ENCODE peak calls at places on chromosome 18, in nine cellular contexts. One of them, this sample, is unnamed.
A peak's percentile ranks its signal among the peaks of the same experiment; 100 is the strongest.

GRCh38 chr18:70523035-70523797 is 234.4 kb downstream of the SOCS6 start:
- DNase-seq in H1: no peak
- DNase-seq in transverse colon: no peak
- DNase-seq in A549: no peak
- DNase-seq in ovary: no peak
- DNase-seq in tibial nerve: no peak
- DNase-seq in sigmoid colon: no peak
- DNase-seq in SK-N-SH: no peak
- DNase-seq in stomach: no peak
- DNase-seq in this sample: no peak

GRCh38 chr18:34947711-34948125 is 93.5 kb upstream of the MAPRE2 start:
- DNase-seq in ovary: no peak
- DNase-seq in transverse colon: no peak
- DNase-seq in SK-N-SH: no peak
- DNase-seq in H1: no peak
- DNase-seq in stomach: no peak
- DNase-seq in sigmoid colon: no peak
- DNase-seq in tibial nerve: no peak
- DNase-seq in A549: peak; percentile 54
- DNase-seq in this sample: no peak

GRCh38 chr18:79765491-79766245 is 32.1 kb upstream of the KCNG2 start:
- DNase-seq in SK-N-SH: no peak
- DNase-seq in A549: no peak
- DNase-seq in H1: no peak
- DNase-seq in sigmoid colon: peak; percentile 41
- DNase-seq in tibial nerve: no peak
- DNase-seq in ovary: no peak
- DNase-seq in transverse colon: peak; percentile 3
- DNase-seq in stomach: no peak
- DNase-seq in this sample: no peak

GRCh38 chr18:72555101-72555500 is 11.0 kb upstream of the CBLN2 start:
- DNase-seq in tibial nerve: no peak
- DNase-seq in A549: no peak
- DNase-seq in SK-N-SH: no peak
- DNase-seq in stomach: no peak
- DNase-seq in H1: no peak
- DNase-seq in sigmoid colon: no peak
- DNase-seq in ovary: no peak
- DNase-seq in transverse colon: no peak
- DNase-seq in this sample: no peak

GRCh38 chr18:54647176-54647575 is 56.1 kb downstream of the DYNAP start:
- DNase-seq in stomach: no peak
- DNase-seq in SK-N-SH: peak; percentile 21
- DNase-seq in ovary: no peak
- DNase-seq in sigmoid colon: no peak
- DNase-seq in H1: peak; percentile 15
- DNase-seq in transverse colon: peak; percentile 22
- DNase-seq in tibial nerve: no peak
- DNase-seq in A549: peak; percentile 48
- DNase-seq in this sample: no peak

GRCh38 chr18:61891271-61891670 is 1.5 kb downstream of the RNF152 start:
- DNase-seq in tibial nerve: no peak
- DNase-seq in transverse colon: no peak
- DNase-seq in A549: no peak
- DNase-seq in H1: no peak
- DNase-seq in ovary: no peak
- DNase-seq in sigmoid colon: no peak
- DNase-seq in SK-N-SH: no peak
- DNase-seq in stomach: no peak
- DNase-seq in this sample: no peak

GRCh38 chr18:37577051-37577611 is 11.5 kb upstream of the CELF4 start:
- DNase-seq in stomach: no peak
- DNase-seq in ovary: no peak
- DNase-seq in A549: no peak
- DNase-seq in tibial nerve: no peak
- DNase-seq in transverse colon: no peak
- DNase-seq in sigmoid colon: no peak
- DNase-seq in SK-N-SH: no peak
- DNase-seq in H1: peak; percentile 89
- DNase-seq in this sample: no peak

GRCh38 chr18:74073957-74074356 is 73.7 kb downstream of the FBXO15 start:
- DNase-seq in tibial nerve: no peak
- DNase-seq in SK-N-SH: no peak
- DNase-seq in transverse colon: no peak
- DNase-seq in sigmoid colon: no peak
- DNase-seq in ovary: no peak
- DNase-seq in H1: no peak
- DNase-seq in stomach: no peak
- DNase-seq in A549: no peak
- DNase-seq in this sample: no peak

DNA sequence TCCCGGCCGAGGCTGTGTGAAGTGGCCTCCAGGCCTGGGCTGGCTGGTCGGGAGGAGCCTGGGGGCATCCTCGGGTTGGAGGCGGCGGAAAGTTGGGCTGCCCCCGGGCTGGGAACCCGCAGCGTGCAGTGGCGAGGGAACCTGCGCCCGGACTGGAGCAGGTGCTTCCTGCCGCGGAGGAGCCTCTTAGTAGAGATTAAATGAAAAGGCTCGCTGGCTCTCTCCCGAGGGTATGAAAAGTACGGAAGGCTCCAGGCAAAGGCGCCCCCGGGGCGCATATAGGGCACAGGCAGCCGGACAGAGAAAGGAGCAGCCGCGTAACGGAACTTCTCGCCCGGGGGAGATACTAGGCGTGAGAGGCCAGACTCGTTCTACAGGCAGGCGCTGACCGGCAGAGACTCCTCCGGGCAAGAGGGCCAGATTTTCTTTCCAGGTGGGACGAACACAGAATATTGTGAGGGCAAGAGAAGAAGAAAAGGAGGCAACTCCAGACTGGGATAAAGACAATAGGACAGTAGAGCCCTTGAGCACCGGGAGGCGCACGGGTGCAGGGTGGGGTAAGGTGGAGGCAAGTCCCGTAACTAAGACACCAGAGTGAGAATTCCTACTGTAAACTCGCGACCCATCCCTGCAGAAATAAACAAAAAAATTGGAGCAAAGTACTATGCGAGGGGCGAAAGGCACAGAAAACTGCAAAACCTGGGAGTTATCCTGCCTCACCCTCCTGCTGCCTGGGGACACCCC is 828 bp downstream of the CDH2 start:
- DNase-seq in tibial nerve: no peak
- DNase-seq in SK-N-SH: peak; percentile 64
- DNase-seq in A549: peak; percentile 45
- DNase-seq in stomach: no peak
- DNase-seq in sigmoid colon: no peak
- DNase-seq in transverse colon: no peak
- DNase-seq in H1: no peak
- DNase-seq in ovary: peak; percentile 47
- DNase-seq in this sample: peak; percentile 86
- TF ChIP-seq EP300 in tibial nerve: no peak
- TF ChIP-seq EP300 in SK-N-SH: no peak
- TF ChIP-seq EP300 in A549: no peak
- TF ChIP-seq EP300 in stomach: no peak
- TF ChIP-seq EP300 in sigmoid colon: no peak
- TF ChIP-seq EP300 in transverse colon: no peak
- TF ChIP-seq EP300 in H1: no peak
- TF ChIP-seq EP300 in ovary: no peak
- TF ChIP-seq EP300 in this sample: no peak

GRCh38 chr18:9136315-9137141 is at the start of gene ANKRD12:
- DNase-seq in stomach: peak; percentile 98
- DNase-seq in sigmoid colon: peak; percentile 99
- DNase-seq in tibial nerve: peak; percentile 91
- DNase-seq in H1: peak; percentile 88
- DNase-seq in SK-N-SH: peak; percentile 98
- DNase-seq in A549: peak; percentile 95
- DNase-seq in transverse colon: peak; percentile 99
- DNase-seq in ovary: peak; percentile 96
- DNase-seq in this sample: peak; percentile 99

GRCh38 chr18:9137168-9138066 is 836 bp downstream of the ANKRD12 start:
- DNase-seq in stomach: peak; percentile 66
- DNase-seq in ovary: peak; percentile 77
- DNase-seq in H1: no peak
- DNase-seq in sigmoid colon: peak; percentile 81
- DNase-seq in transverse colon: peak; percentile 71
- DNase-seq in SK-N-SH: peak; percentile 90
- DNase-seq in A549: peak; percentile 62
- DNase-seq in tibial nerve: peak; percentile 27
- DNase-seq in this sample: no peak

GRCh38 chr18:9140984-9141383 is 4.4 kb downstream of the ANKRD12 start:
- DNase-seq in A549: no peak
- DNase-seq in ovary: no peak
- DNase-seq in H1: no peak
- DNase-seq in stomach: no peak
- DNase-seq in SK-N-SH: no peak
- DNase-seq in transverse colon: no peak
- DNase-seq in tibial nerve: no peak
- DNase-seq in sigmoid colon: no peak
- DNase-seq in this sample: no peak

GRCh38 chr18:9140381-9140780 is 3.8 kb downstream of the ANKRD12 start:
- DNase-seq in stomach: no peak
- DNase-seq in H1: no peak
- DNase-seq in sigmoid colon: no peak
- DNase-seq in SK-N-SH: no peak
- DNase-seq in transverse colon: no peak
- DNase-seq in A549: no peak
- DNase-seq in tibial nerve: no peak
- DNase-seq in ovary: no peak
- DNase-seq in this sample: no peak

DNA sequence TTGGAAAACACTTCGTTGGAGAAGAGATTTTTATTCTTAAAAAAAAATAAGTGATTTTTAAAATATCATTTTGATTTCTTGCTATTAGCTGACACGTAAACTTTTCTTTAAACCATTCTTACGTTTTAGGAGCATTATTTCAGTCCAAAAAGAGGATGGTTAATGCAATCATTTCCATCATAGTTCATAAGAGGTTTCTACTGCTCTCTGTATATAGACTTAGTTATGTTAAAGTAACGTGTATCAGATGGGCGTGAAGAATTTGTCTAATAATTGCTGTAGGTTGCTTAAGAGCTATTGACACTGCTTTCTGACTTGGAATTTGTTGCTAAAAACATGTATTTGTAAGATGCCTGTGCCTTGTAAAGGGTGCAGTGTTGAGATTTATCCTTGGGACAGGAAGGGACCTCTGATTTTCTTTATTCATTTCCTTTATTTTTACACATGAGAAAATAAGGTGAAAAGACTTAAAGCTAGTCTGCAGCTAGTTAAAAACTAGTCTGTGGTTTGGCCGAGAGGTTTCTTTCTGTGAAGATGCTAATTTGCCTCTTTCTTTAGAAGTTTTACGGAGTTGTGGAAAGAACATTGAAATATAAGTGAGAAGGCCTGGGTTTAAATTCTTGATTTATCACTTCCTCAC is 2.9 kb downstream of the ANKRD12 start:
- DNase-seq in tibial nerve: no peak
- DNase-seq in SK-N-SH: no peak
- DNase-seq in ovary: no peak
- DNase-seq in A549: no peak
- DNase-seq in stomach: no peak
- DNase-seq in H1: no peak
- DNase-seq in transverse colon: no peak
- DNase-seq in sigmoid colon: no peak
- DNase-seq in this sample: no peak
- H3K4me1 ChIP-seq in tibial nerve: peaks cover 41% of the 10 kb centered on the region
- H3K4me1 ChIP-seq in SK-N-SH: peaks cover 15% of the 10 kb centered on the region
- H3K4me1 ChIP-seq in ovary: no peaks in the 10 kb centered on the region
- H3K4me1 ChIP-seq in A549: peaks cover 54% of the 10 kb centered on the region
- H3K4me1 ChIP-seq in stomach: peaks cover 56% of the 10 kb centered on the region
- H3K4me1 ChIP-seq in H1: no peaks in the 10 kb centered on the region
- H3K4me1 ChIP-seq in transverse colon: peaks cover 38% of the 10 kb centered on the region
- H3K4me1 ChIP-seq in sigmoid colon: peaks cover 59% of the 10 kb centered on the region
- H3K4me1 ChIP-seq in this sample: peaks cover 76% of the 10 kb centered on the region

DNA sequence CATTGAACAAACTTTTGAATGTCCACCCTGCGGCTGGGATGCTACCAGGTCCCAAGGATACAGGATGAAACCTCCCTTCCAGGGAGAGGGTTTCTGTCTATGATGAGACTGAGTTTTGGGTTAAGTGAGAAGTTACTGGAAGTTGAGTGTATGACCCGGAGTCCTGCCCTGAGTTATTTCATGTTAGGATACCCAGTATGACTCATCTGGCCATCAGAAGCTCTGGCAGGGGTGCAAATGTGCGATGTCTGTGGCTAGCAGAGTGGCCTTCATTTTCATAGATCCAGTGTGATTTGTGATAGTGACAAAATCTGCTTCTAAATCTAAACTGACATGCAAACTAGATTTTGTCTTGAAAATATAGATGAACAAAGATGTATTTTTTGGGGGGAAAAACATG is 55.3 kb downstream of the KCTD1 start:
- DNase-seq in sigmoid colon: no peak
- DNase-seq in SK-N-SH: no peak
- DNase-seq in ovary: no peak
- DNase-seq in tibial nerve: no peak
- DNase-seq in transverse colon: no peak
- DNase-seq in stomach: no peak
- DNase-seq in A549: no peak
- DNase-seq in H1: no peak
- DNase-seq in this sample: no peak
- TF ChIP-seq EP300 in sigmoid colon: no peak
- TF ChIP-seq EP300 in SK-N-SH: no peak
- TF ChIP-seq EP300 in ovary: no peak
- TF ChIP-seq EP300 in tibial nerve: no peak
- TF ChIP-seq EP300 in transverse colon: no peak
- TF ChIP-seq EP300 in stomach: no peak
- TF ChIP-seq EP300 in A549: no peak
- TF ChIP-seq EP300 in H1: no peak
- TF ChIP-seq EP300 in this sample: no peak

GRCh38 chr18:77056399-77057015 is 76.1 kb downstream of the MBP start:
- DNase-seq in sigmoid colon: no peak
- DNase-seq in SK-N-SH: no peak
- DNase-seq in H1: no peak
- DNase-seq in tibial nerve: no peak
- DNase-seq in ovary: peak; percentile 46
- DNase-seq in A549: no peak
- DNase-seq in stomach: no peak
- DNase-seq in transverse colon: no peak
- DNase-seq in this sample: no peak

GRCh38 chr18:77055429-77056310 is 76.9 kb downstream of the MBP start:
- DNase-seq in transverse colon: no peak
- DNase-seq in SK-N-SH: no peak
- DNase-seq in sigmoid colon: no peak
- DNase-seq in ovary: peak; percentile 49
- DNase-seq in stomach: peak; percentile 43
- DNase-seq in H1: no peak
- DNase-seq in tibial nerve: no peak
- DNase-seq in A549: no peak
- DNase-seq in this sample: no peak

GRCh38 chr18:77054288-77054605 is 78.3 kb downstream of the MBP start:
- DNase-seq in stomach: no peak
- DNase-seq in transverse colon: no peak
- DNase-seq in tibial nerve: no peak
- DNase-seq in ovary: no peak
- DNase-seq in A549: no peak
- DNase-seq in H1: no peak
- DNase-seq in sigmoid colon: no peak
- DNase-seq in SK-N-SH: no peak
- DNase-seq in this sample: no peak

GRCh38 chr18:77053616-77054287 is 78.8 kb downstream of the MBP start:
- DNase-seq in tibial nerve: no peak
- DNase-seq in sigmoid colon: no peak
- DNase-seq in ovary: no peak
- DNase-seq in H1: no peak
- DNase-seq in SK-N-SH: no peak
- DNase-seq in A549: no peak
- DNase-seq in stomach: no peak
- DNase-seq in transverse colon: no peak
- DNase-seq in this sample: no peak

DNA sequence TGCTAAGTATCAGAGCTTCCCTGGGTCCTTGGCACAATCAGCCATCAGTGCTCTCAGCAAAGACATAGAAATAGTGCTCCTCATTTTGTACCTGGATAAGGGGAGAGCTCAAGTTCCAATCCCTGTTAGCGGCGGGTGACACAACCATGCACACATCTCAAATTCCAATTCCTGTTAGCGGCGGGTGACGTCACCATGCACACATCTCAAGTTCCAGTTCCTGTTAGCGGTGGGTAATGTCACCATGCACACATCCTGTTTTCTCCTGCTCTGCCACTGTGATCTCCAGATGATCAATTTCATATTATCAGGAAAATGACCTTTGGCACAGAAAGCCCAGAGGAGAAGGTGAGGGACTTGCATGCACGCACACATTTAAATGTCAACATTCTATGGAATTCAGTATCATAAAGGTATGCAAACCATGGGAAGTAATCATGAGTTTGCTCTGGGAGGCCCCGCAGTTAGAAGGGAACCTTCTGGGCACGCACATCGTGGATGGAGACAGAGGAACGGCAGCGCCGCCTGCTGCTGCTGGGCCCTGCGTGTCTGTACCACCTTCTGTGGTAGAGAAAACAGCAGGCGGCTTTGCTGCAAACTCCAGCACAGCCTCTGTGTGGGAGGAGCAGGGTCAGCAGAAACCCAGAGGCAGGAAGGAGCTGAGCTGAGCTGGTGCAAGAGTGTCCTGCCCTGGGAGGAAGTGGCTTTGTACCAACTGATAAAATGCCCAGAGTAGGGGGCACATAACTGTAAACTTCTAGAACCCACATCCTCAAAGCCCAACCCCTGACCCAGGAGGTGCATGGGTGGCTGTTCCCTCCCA is 77.8 kb downstream of the MBP start:
- DNase-seq in A549: peak; percentile 82
- DNase-seq in H1: peak; percentile 33
- DNase-seq in transverse colon: peak; percentile 82
- DNase-seq in sigmoid colon: peak; percentile 90
- DNase-seq in tibial nerve: peak; percentile 77
- DNase-seq in SK-N-SH: peak; percentile 69
- DNase-seq in stomach: peak; percentile 82
- DNase-seq in ovary: peak; percentile 81
- DNase-seq in this sample: no peak
- H3K4me1 ChIP-seq in A549: peaks cover 34% of the 10 kb centered on the region
- H3K4me1 ChIP-seq in H1: peaks cover 18% of the 10 kb centered on the region
- H3K4me1 ChIP-seq in transverse colon: peaks cover 39% of the 10 kb centered on the region
- H3K4me1 ChIP-seq in sigmoid colon: peaks cover 10% of the 10 kb centered on the region
- H3K4me1 ChIP-seq in tibial nerve: peaks cover 59% of the 10 kb centered on the region
- H3K4me1 ChIP-seq in SK-N-SH: peaks cover 9% of the 10 kb centered on the region
- H3K4me1 ChIP-seq in stomach: peaks cover 48% of the 10 kb centered on the region
- H3K4me1 ChIP-seq in ovary: peaks cover 6% of the 10 kb centered on the region
- H3K4me1 ChIP-seq in this sample: peaks cover 73% of the 10 kb centered on the region